ENCODE peak calls at places on chromosomes 1 and 21, in four cellular contexts. U is HepG2, A is K562, W is GM12878. X is an unnamed sample.

GRCh38 chr1:153933955-153934354 is 11.2 kb upstream of the GATAD2B start:
- DNase-seq in U (no peak), A (no peak), W (no peak), X (no peak)

GRCh38 chr21:14657241-14658008 is 111.3 kb upstream of the SAMSN1 start:
- DNase-seq in U (no peak), A (no peak), W (no peak), X (no peak)

GRCh38 chr1:167043752-167044488 is 46.3 kb downstream of the GPA33 start:
- DNase-seq in U (peak), A (peak), W (no peak), X (peak)

GRCh38 chr21:34801519-34802132 is 132.8 kb downstream of the CLIC6 start:
- DNase-seq in U (no peak), A (peak), W (no peak), X (no peak)

GRCh38 chr1:47407481-47407880 is 8.6 kb upstream of the FOXE3 start:
- DNase-seq in U (no peak), A (no peak), W (no peak), X (no peak)

GRCh38 chr21:18002393-18002792 is 183.2 kb upstream of the C21orf91 start:
- DNase-seq in U (no peak), A (no peak), W (no peak), X (no peak)

GRCh38 chr1:227330709-227331108 is 12.4 kb upstream of the CDC42BPA start:
- DNase-seq in U (no peak), A (no peak), W (no peak), X (no peak)

GRCh38 chr21:36260030-36260787 is 59.8 kb upstream of the MORC3 start:
- DNase-seq in U (peak), A (peak), W (peak), X (peak)

GRCh38 chr21:36141513-36141925 is 6.6 kb downstream of the CBR3 start:
- DNase-seq in U (peak), A (peak), W (peak), X (peak)

GRCh38 chr1:179372160-179372559 is 6.4 kb downstream of the AXDND1 start:
- DNase-seq in U (no peak), A (no peak), W (no peak), X (no peak)

GRCh38 chr1:173853074-173853473 is 14.7 kb downstream of the GAS5 start:
- DNase-seq in U (no peak), A (peak), W (no peak), X (no peak)

GRCh38 chr1:16237343-16237830 is 404 bp upstream of the CPLANE2 start:
- DNase-seq in U (no peak), A (no peak), W (no peak), X (no peak)

GRCh38 chr1:27967884-27968466 is 8.2 kb downstream of the XKR8 start:
- DNase-seq in U (no peak), A (no peak), W (no peak), X (no peak)

GRCh38 chr21:31326478-31327247 is 17.4 kb downstream of the TIAM1 start:
- DNase-seq in U (no peak), A (no peak), W (peak), X (no peak)

GRCh38 chr1:147847831-147848230 is 54.8 kb upstream of the GJA8 start:
- DNase-seq in U (no peak), A (peak), W (no peak), X (no peak)

GRCh38 chr1:172826096-172826741 is 167.3 kb downstream of the FASLG start:
- DNase-seq in U (peak), A (peak), W (no peak), X (peak)

GRCh38 chr1:104706631-104707147 is 957.0 kb downstream of the AMY1C start:
- DNase-seq in U (peak), A (peak), W (peak), X (no peak)

GRCh38 chr1:220353229-220354012 is 81.2 kb upstream of the RAB3GAP2 start:
- DNase-seq in U (peak), A (peak), W (no peak), X (no peak)

GRCh38 chr1:44036409-44037111 is 5.3 kb upstream of the SLC6A9 start:
- DNase-seq in U (peak), A (peak), W (no peak), X (peak)

GRCh38 chr1:116769561-116769977 is 15.3 kb downstream of the CD2 start:
- DNase-seq in U (no peak), A (no peak), W (peak), X (no peak)

GRCh38 chr1:89524369-89525168 is at the start of gene LRRC8B:
- DNase-seq in U (peak), A (peak), W (peak), X (peak)

GRCh38 chr1:55839626-55840025 is 624.5 kb upstream of the USP24 start:
- DNase-seq in U (no peak), A (no peak), W (no peak), X (no peak)

GRCh38 chr1:89781494-89782126 is 39.2 kb upstream of the LRRC8D start:
- DNase-seq in U (no peak), A (no peak), W (peak), X (no peak)

GRCh38 chr1:208837242-208837641 is 593.1 kb upstream of the PLXNA2 start:
- DNase-seq in U (no peak), A (no peak), W (no peak), X (no peak)

GRCh38 chr1:244254467-244254866 is 197.2 kb downstream of the ADSS2 start:
- DNase-seq in U (no peak), A (peak), W (no peak), X (no peak)

GRCh38 chr1:116325922-116326321 is 47.1 kb upstream of the ATP1A1 start:
- DNase-seq in U (no peak), A (no peak), W (no peak), X (no peak)

GRCh38 chr1:197868751-197869501 is 33.5 kb upstream of the C1orf53 start:
- DNase-seq in U (peak), A (peak), W (no peak), X (peak)

GRCh38 chr1:77282866-77283539 is 1.2 kb downstream of the AK5 start:
- DNase-seq in U (no peak), A (no peak), W (no peak), X (no peak)

GRCh38 chr1:216542741-216543140 is 119.5 kb upstream of the USH2A start:
- DNase-seq in U (no peak), A (no peak), W (no peak), X (no peak)

GRCh38 chr21:18801468-18801867 is 397.9 kb upstream of the TMPRSS15 start:
- DNase-seq in U (no peak), A (no peak), W (no peak), X (no peak)

DNA sequence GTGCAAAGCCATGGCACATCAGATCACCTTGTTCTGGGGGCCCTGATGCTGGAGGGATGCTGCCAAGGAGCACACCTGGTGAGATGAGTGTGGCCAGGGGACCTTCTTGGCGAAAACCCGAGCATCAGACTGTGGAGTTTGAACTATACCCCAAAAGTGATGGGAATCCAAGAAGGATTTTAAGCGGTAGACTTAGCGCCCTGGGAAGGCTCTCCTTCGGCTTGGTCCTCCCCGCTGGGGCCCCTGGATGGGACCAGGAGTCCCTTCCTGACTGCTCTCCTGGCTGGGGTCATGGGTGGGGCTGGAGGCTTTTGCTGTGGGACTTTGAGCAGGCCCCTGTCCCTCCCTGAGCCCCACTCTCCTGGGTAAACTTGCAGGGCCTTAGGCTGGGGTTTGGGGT is 10.5 kb downstream of the ZNF362 start:
- DNase-seq in U (no peak), A (no peak), W (no peak), X (no peak)
- TF ChIP-seq FOXK2 in U (no peak), A (no peak), W (no peak), X (no peak)

GRCh38 chr1:67532452-67533216 is 102.4 kb upstream of the SERBP1 start:
- DNase-seq in U (peak), A (peak), W (peak), X (peak)
- TF ChIP-seq FOXK2 in U (no peak), A (no peak), W (no peak), X (no peak)

GRCh38 chr21:30153697-30154340 is 12.8 kb downstream of the CLDN17 start:
- DNase-seq in U (no peak), A (no peak), W (no peak), X (no peak)
- TF ChIP-seq FOXK2 in U (no peak), A (no peak), W (no peak), X (no peak)

GRCh38 chr1:13806108-13806507 is 106.1 kb downstream of the PRDM2 start:
- DNase-seq in U (no peak), A (no peak), W (no peak), X (no peak)
- TF ChIP-seq FOXK2 in U (no peak), A (no peak), W (no peak), X (no peak)

DNA sequence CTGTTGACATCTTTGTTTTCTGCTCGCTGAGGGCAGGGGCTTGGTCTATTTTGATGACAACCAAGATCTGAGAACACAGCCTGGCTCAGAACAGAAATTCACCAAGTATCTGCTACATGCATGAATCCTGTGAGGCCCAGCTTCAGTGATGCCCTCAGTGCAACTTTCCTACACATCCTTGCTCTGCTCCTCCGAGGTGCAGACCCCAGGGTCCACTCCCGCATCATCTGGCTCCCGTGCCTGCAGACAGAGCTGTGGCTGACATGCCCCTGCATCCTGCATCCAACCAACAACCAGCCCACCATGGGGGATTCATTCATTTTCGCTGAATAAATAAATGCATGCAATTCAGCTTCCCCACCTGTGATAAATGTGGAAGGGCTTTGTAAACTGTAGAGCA is 112.4 kb downstream of the GLIS1 start:
- DNase-seq in U (no peak), A (no peak), W (no peak), X (no peak)
- TF ChIP-seq FOXK2 in U (no peak), A (no peak), W (no peak), X (no peak)

GRCh38 chr1:99705385-99705784 is 59.5 kb downstream of the PALMD start:
- DNase-seq in U (no peak), A (no peak), W (no peak), X (no peak)

GRCh38 chr1:99707535-99708142 is 58.8 kb downstream of the FRRS1 start:
- DNase-seq in U (peak), A (peak), W (peak), X (peak)

GRCh38 chr1:99702221-99702620 is 56.3 kb downstream of the PALMD start:
- DNase-seq in U (no peak), A (no peak), W (no peak), X (no peak)

GRCh38 chr1:99700020-99700419 is 54.1 kb downstream of the PALMD start:
- DNase-seq in U (no peak), A (no peak), W (no peak), X (no peak)

DNA sequence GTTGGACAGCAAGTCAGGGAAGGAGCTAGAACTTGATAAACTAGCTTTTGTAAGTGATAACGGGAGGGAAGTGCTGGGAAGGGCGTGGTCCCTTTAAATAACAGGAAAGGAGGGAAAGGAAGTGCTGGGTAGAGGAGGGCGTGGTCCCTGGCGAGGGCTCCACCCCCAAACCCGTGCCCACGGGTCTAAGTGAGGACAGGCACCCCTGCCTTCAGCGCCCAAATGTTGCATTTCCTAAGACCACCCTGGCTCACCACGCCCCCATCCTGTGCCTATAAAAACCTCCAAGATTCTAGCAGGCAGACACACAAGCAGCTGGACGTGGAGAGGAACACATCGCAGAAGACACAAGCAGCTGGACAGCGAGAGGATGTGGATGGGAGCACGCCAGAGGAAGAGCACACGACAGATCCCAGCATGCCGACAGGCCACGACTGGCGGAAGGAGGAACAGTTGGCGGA is 58.5 kb downstream of the PALMD start:
- DNase-seq in U (no peak), A (peak), W (no peak), X (no peak)
- TF ChIP-seq FOXK2 in U (no peak), A (no peak), W (no peak), X (no peak)

GRCh38 chr1:212680691-212681090 is 18.9 kb downstream of the BATF3 start:
- DNase-seq in U (peak), A (no peak), W (no peak), X (no peak)
- TF ChIP-seq FOXK2 in U (no peak), A (no peak), W (no peak), X (no peak)

GRCh38 chr1:3408751-3409266 is 45.7 kb upstream of the ARHGEF16 start:
- DNase-seq in U (no peak), A (no peak), W (no peak), X (no peak)
- TF ChIP-seq FOXK2 in U (no peak), A (no peak), W (no peak), X (no peak)

GRCh38 chr1:110067957-110068645 is 2.4 kb downstream of the ALX3 start:
- DNase-seq in U (no peak), A (no peak), W (no peak), X (no peak)
- TF ChIP-seq FOXK2 in U (no peak), A (no peak), W (no peak), X (no peak)